ENCODE peak calls at places on chromosomes 2 and 18, in six cellular contexts. O is spleen, P is sigmoid colon, T is HepG2, L is HCT116, C is breast epithelium. E is an unnamed sample.

GRCh38 chr2:46179037-46179621 is 118.1 kb upstream of the EPAS1 start:
- DNase-seq in O (peak; percentile 75), P (peak; percentile 90), T (no peak), L (no peak), C (peak; percentile 55), E (no peak)

GRCh38 chr18:39675916-39676315 is 2110.3 kb upstream of the CELF4 start:
- DNase-seq in O (no peak), P (no peak), T (no peak), L (no peak), C (no peak), E (no peak)

GRCh38 chr18:63311481-63312409 is 7.8 kb downstream of the BCL2 start:
- DNase-seq in O (no peak), P (no peak), T (no peak), L (no peak), C (no peak), E (no peak)

GRCh38 chr2:7539760-7540159 is 622.5 kb downstream of the RNF144A start:
- DNase-seq in O (no peak), P (no peak), T (no peak), L (no peak), C (no peak), E (no peak)

GRCh38 chr2:43877782-43878464 is 39.2 kb downstream of the ABCG8 start:
- DNase-seq in O (no peak), P (no peak), T (peak; percentile 59), L (peak; percentile 23), C (no peak), E (no peak)

GRCh38 chr2:133138693-133139092 is 429.6 kb downstream of the NCKAP5 start:
- DNase-seq in O (no peak), P (no peak), T (no peak), L (no peak), C (no peak), E (no peak)

GRCh38 chr2:229922449-229923386 is at the start of gene FBXO36:
- DNase-seq in O (peak; percentile 96), P (no peak), T (peak; percentile 65), L (peak; percentile 80), C (peak; percentile 22), E (no peak)

GRCh38 chr2:76391663-76392062 is 680.9 kb upstream of the GCFC2 start:
- DNase-seq in O (no peak), P (no peak), T (peak; percentile 64), L (no peak), C (no peak), E (no peak)

GRCh38 chr2:5546176-5546575 is 146.0 kb upstream of the SOX11 start:
- DNase-seq in O (no peak), P (no peak), T (no peak), L (no peak), C (no peak), E (no peak)

GRCh38 chr2:231707625-231708049 is 688 bp upstream of the PTMA start:
- DNase-seq in O (no peak), P (no peak), T (no peak), L (peak; percentile 36), C (peak; percentile 76), E (no peak)

GRCh38 chr2:17107875-17108274 is 410.4 kb downstream of the RAD51AP2 start:
- DNase-seq in O (no peak), P (no peak), T (no peak), L (no peak), C (no peak), E (no peak)

GRCh38 chr18:13292736-13293135 is 74.2 kb downstream of the LDLRAD4 start:
- DNase-seq in O (no peak), P (no peak), T (no peak), L (no peak), C (no peak), E (no peak)

GRCh38 chr2:156423674-156424282 is 12.4 kb upstream of the GPD2 start:
- DNase-seq in O (no peak), P (no peak), T (no peak), L (no peak), C (no peak), E (no peak)

GRCh38 chr2:163213699-163214098 is 375.1 kb upstream of the KCNH7 start:
- DNase-seq in O (no peak), P (no peak), T (no peak), L (no peak), C (no peak), E (no peak)

GRCh38 chr2:225534697-225535096 is 135.2 kb downstream of the NYAP2 start:
- DNase-seq in O (no peak), P (no peak), T (no peak), L (no peak), C (no peak), E (no peak)

GRCh38 chr2:31923662-31924061 is 87.1 kb downstream of the MEMO1 start:
- DNase-seq in O (no peak), P (no peak), T (no peak), L (no peak), C (no peak), E (no peak)

GRCh38 chr2:127098711-127099110 is 8.2 kb downstream of the BIN1 start:
- DNase-seq in O (peak; percentile 66), P (peak; percentile 63), T (no peak), L (no peak), C (no peak), E (no peak)

GRCh38 chr2:121501070-121501469 is 29.6 kb upstream of the RNU4ATAC start:
- DNase-seq in O (no peak), P (no peak), T (no peak), L (no peak), C (peak; percentile 57), E (no peak)

GRCh38 chr2:30208453-30208852 is 22.9 kb upstream of the LBH start:
- DNase-seq in O (no peak), P (peak; percentile 86), T (peak; percentile 46), L (peak; percentile 47), C (peak; percentile 52), E (no peak)

GRCh38 chr2:70959851-70960832 is 18.3 kb upstream of the ANKRD53 start:
- DNase-seq in O (peak; percentile 58), P (no peak), T (no peak), L (no peak), C (peak; percentile 14), E (peak; percentile 88)

GRCh38 chr18:3665187-3665586 is 215.2 kb downstream of the TGIF1 start:
- DNase-seq in O (no peak), P (no peak), T (no peak), L (no peak), C (no peak), E (no peak)

GRCh38 chr2:86368181-86368824 is 30.9 kb upstream of the REEP1 start:
- DNase-seq in O (peak; percentile 78), P (no peak), T (peak; percentile 43), L (peak; percentile 33), C (no peak), E (peak; percentile 88)

GRCh38 chr18:57029761-57030160 is 117.1 kb upstream of the BOD1L2 start:
- DNase-seq in O (no peak), P (no peak), T (peak; percentile 20), L (no peak), C (no peak), E (peak; percentile 72)

GRCh38 chr2:8849322-8849721 is 11.9 kb upstream of the KIDINS220 start:
- DNase-seq in O (no peak), P (no peak), T (no peak), L (no peak), C (no peak), E (no peak)

GRCh38 chr2:20677301-20678176 is 10.6 kb downstream of the GDF7 start:
- DNase-seq in O (no peak), P (no peak), T (no peak), L (no peak), C (no peak), E (no peak)

GRCh38 chr2:172226244-172227061 is 123.8 kb upstream of the DLX2 start:
- DNase-seq in O (no peak), P (no peak), T (peak; percentile 63), L (no peak), C (no peak), E (no peak)

GRCh38 chr2:176895158-176895557 is 317.4 kb upstream of the HNRNPA3 start:
- DNase-seq in O (no peak), P (no peak), T (no peak), L (no peak), C (no peak), E (no peak)

GRCh38 chr2:39411186-39411944 is 25.7 kb downstream of the MAP4K3 start:
- DNase-seq in O (no peak), P (no peak), T (peak; percentile 40), L (peak; percentile 72), C (no peak), E (no peak)

GRCh38 chr2:10552220-10552870 is 104.2 kb upstream of the ODC1 start:
- DNase-seq in O (peak; percentile 41), P (no peak), T (no peak), L (no peak), C (no peak), E (no peak)

GRCh38 chr2:31339696-31340095 is 74.8 kb downstream of the XDH start:
- DNase-seq in O (no peak), P (no peak), T (no peak), L (no peak), C (no peak), E (peak; percentile 82)

GRCh38 chr2:28544915-28545589 is 49.2 kb downstream of the PLB1 start:
- DNase-seq in O (no peak), P (no peak), T (peak; percentile 85), L (no peak), C (no peak), E (no peak)
- TF ChIP-seq POLR2A in O (no peak), P (no peak), T (no peak), L (no peak), C (no peak), E (no peak)

DNA sequence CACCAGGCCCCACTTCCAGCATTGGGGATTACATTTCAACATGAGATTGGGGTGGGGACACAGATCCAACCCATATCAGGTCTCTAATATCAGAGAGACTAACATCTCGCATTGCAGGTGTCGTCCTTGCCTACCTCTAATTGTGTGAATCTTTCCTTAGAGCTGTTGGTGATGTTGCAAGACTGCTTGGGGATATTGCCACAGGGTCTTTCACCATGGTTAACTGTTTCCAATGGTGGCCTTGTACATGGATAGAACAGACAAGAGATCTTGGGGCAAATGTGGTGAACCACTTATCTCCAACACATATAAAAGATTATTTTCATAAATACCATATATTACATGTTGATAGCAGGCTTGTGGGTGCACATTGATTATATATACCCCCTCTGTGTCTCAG is 270.3 kb upstream of the LINC00305 start:
- DNase-seq in O (no peak), P (no peak), T (no peak), L (no peak), C (no peak), E (no peak)
- TF ChIP-seq POLR2AphosphoS5 in O (no peak), P (no peak), T (no peak), L (no peak), C (no peak), E (no peak)

GRCh38 chr2:47767880-47768609 is 14.9 kb upstream of the MSH6 start:
- DNase-seq in O (peak; percentile 95), P (peak; percentile 79), T (peak; percentile 27), L (peak; percentile 43), C (peak; percentile 41), E (peak; percentile 92)
- H3K4me1 ChIP-seq in O (no peaks in the 10 kb centered on the region), P (no peaks in the 10 kb centered on the region), T (peaks cover 6% of the 10 kb centered on the region), L (peaks cover 16% of the 10 kb centered on the region), C (no peaks in the 10 kb centered on the region), E (no peaks in the 10 kb centered on the region)

GRCh38 chr18:33710269-33710668 is 132.2 kb downstream of the ASXL3 start:
- DNase-seq in O (no peak), P (no peak), T (no peak), L (no peak), C (no peak), E (no peak)
- TF ChIP-seq POLR2A in O (no peak), P (no peak), T (no peak), L (no peak), C (no peak), E (no peak)

GRCh38 chr2:105373344-105373781 is 25.5 kb downstream of the FHL2 start:
- DNase-seq in O (no peak), P (peak; percentile 90), T (peak; percentile 35), L (no peak), C (peak; percentile 53), E (no peak)
- TF ChIP-seq POLR2AphosphoS5 in O (peak; percentile 60), P (peak; percentile 63), T (no peak), L (no peak), C (no peak), E (peak; percentile 76)